ENCODE peak calls at places on chromosome 10, in four cellular contexts. T, C, A and W are unnamed samples.

GRCh38 chr10:22599048-22599561 is 115.3 kb downstream of the PIP4K2A start:
- DNase-seq in T (no peak), C (no peak), A (peak; percentile 16), W (no peak)

GRCh38 chr10:132881186-132881920 is 61.0 kb downstream of the CFAP46 start:
- DNase-seq in T (no peak), C (no peak), A (no peak), W (peak; percentile 5)

GRCh38 chr10:19676063-19676462 is 140.2 kb upstream of the PLXDC2 start:
- DNase-seq in T (no peak), C (no peak), A (no peak), W (no peak)

GRCh38 chr10:77970869-77971803 is 44.6 kb upstream of the DLG5 start:
- DNase-seq in T (peak; percentile 49), C (peak; percentile 92), A (peak; percentile 90), W (no peak)

GRCh38 chr10:104441601-104442000 is 88.0 kb downstream of the CFAP58 start:
- DNase-seq in T (peak; percentile 8), C (no peak), A (no peak), W (no peak)

GRCh38 chr10:80281784-80282505 is 7.5 kb downstream of the MAT1A start:
- DNase-seq in T (no peak), C (peak; percentile 82), A (peak; percentile 3), W (no peak)

GRCh38 chr10:34109952-34110702 is 705.0 kb downstream of the PARD3 start:
- DNase-seq in T (peak; percentile 40), C (no peak), A (no peak), W (no peak)

GRCh38 chr10:128087884-128088695 is 38.1 kb downstream of the MKI67 start:
- DNase-seq in T (peak; percentile 24), C (peak; percentile 18), A (no peak), W (peak; percentile 38)

GRCh38 chr10:6049031-6049400 is 13.2 kb downstream of the IL2RA start:
- DNase-seq in T (no peak), C (no peak), A (no peak), W (no peak)

GRCh38 chr10:65313406-65313805 is 1612.4 kb upstream of the LRRTM3 start:
- DNase-seq in T (no peak), C (no peak), A (no peak), W (no peak)

GRCh38 chr10:125538947-125539649 is 143.9 kb downstream of the TEX36 start:
- DNase-seq in T (peak; percentile 10), C (no peak), A (no peak), W (no peak)

GRCh38 chr10:12975906-12976305 is 25.6 kb downstream of the CCDC3 start:
- DNase-seq in T (no peak), C (no peak), A (no peak), W (no peak)

GRCh38 chr10:50310560-50311174 is 59.4 kb upstream of the ASAH2 start:
- DNase-seq in T (peak; percentile 57), C (peak; percentile 17), A (peak; percentile 74), W (peak; percentile 76)

GRCh38 chr10:47378606-47379444 is 5.3 kb downstream of the ZNF488 start:
- DNase-seq in T (no peak), C (no peak), A (no peak), W (no peak)

GRCh38 chr10:76251773-76252617 is 820.6 kb downstream of the LRMDA start:
- DNase-seq in T (no peak), C (no peak), A (no peak), W (no peak)

GRCh38 chr10:80070068-80070467 is 8.4 kb upstream of the TMEM254 start:
- DNase-seq in T (no peak), C (no peak), A (no peak), W (no peak)

GRCh38 chr10:46079831-46080585 is 33.9 kb upstream of the MSMB start:
- DNase-seq in T (no peak), C (no peak), A (no peak), W (no peak)

GRCh38 chr10:132526676-132527075 is 10.9 kb upstream of the INPP5A start:
- DNase-seq in T (no peak), C (no peak), A (no peak), W (peak; percentile 3)

GRCh38 chr10:67077376-67077775 is 151.5 kb downstream of the LRRTM3 start:
- DNase-seq in T (no peak), C (no peak), A (no peak), W (no peak)

GRCh38 chr10:29273478-29273877 is 15.4 kb upstream of the LYZL1 start:
- DNase-seq in T (no peak), C (no peak), A (no peak), W (no peak)

GRCh38 chr10:70296406-70296899 is 12.6 kb upstream of the NPFFR1 start:
- DNase-seq in T (peak; percentile 45), C (no peak), A (peak; percentile 82), W (no peak)

GRCh38 chr10:96910488-96911395 is 78.6 kb downstream of the LCOR start:
- DNase-seq in T (peak; percentile 52), C (peak; percentile 28), A (peak; percentile 39), W (no peak)

GRCh38 chr10:95485445-95485844 is 75.7 kb downstream of the SORBS1 start:
- DNase-seq in T (no peak), C (peak; percentile 24), A (no peak), W (no peak)

GRCh38 chr10:76916536-76916935 is 721.1 kb downstream of the KCNMA1 start:
- DNase-seq in T (no peak), C (no peak), A (no peak), W (no peak)

GRCh38 chr10:50972591-50972990 is 87.2 kb upstream of the A1CF start:
- DNase-seq in T (no peak), C (peak; percentile 54), A (no peak), W (no peak)

GRCh38 chr10:77713506-77714280 is 76.1 kb upstream of the KCNMA1 start:
- DNase-seq in T (no peak), C (no peak), A (no peak), W (no peak)

GRCh38 chr10:95245425-95246055 is 45.3 kb downstream of the PDLIM1 start:
- DNase-seq in T (no peak), C (no peak), A (no peak), W (no peak)

GRCh38 chr10:4034907-4035581 is 250.0 kb upstream of the KLF6 start:
- DNase-seq in T (no peak), C (no peak), A (no peak), W (no peak)

GRCh38 chr10:109968954-109969644 is 38.7 kb upstream of the ADD3 start:
- DNase-seq in T (no peak), C (no peak), A (no peak), W (no peak)

GRCh38 chr10:98910048-98910447 is 325.6 kb downstream of the HPSE2 start:
- DNase-seq in T (no peak), C (no peak), A (peak; percentile 82), W (no peak)

GRCh38 chr10:36779238-36779846 is 346.1 kb upstream of the ANKRD30A start:
- DNase-seq in T (peak; percentile 70), C (peak; percentile 30), A (peak; percentile 8), W (peak; percentile 24)

GRCh38 chr10:36771725-36772124 is 353.7 kb upstream of the ANKRD30A start:
- DNase-seq in T (no peak), C (no peak), A (no peak), W (no peak)

GRCh38 chr10:36778600-36778999 is 346.8 kb upstream of the ANKRD30A start:
- DNase-seq in T (no peak), C (no peak), A (no peak), W (no peak)

DNA sequence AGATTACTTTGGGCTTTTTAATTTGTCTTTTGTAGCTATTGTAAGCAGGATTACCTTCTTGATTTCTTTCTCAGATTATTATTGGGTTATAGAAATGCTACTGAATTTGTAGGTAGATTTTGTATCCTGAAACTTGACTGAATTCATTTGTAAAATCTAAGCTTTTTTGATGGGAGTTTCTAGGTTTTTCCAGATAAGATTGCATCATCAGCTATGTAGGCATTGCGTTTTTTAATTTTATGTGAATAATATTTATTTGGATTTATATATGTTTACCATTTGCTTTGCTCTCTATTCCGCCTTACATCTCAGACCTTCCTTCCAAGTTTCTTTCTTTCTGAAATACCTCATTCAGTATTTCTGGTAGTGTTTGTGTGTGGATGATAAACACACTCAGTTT is 351.7 kb upstream of the ANKRD30A start:
- DNase-seq in T (no peak), C (no peak), A (no peak), W (no peak)
- TF ChIP-seq NR3C1 in T (no peak), C (no peak), A (no peak), W (no peak)

GRCh38 chr10:49300140-49300974 is 1.4 kb downstream of the C10orf71 start:
- DNase-seq in T (no peak), C (no peak), A (peak; percentile 94), W (no peak)

GRCh38 chr10:49298666-49298989 is 342 bp upstream of the C10orf71 start:
- DNase-seq in T (no peak), C (no peak), A (peak; percentile 52), W (no peak)

GRCh38 chr10:49297818-49298665 is 928 bp upstream of the C10orf71 start:
- DNase-seq in T (no peak), C (no peak), A (peak; percentile 51), W (no peak)

GRCh38 chr10:49299816-49300139 is 808 bp downstream of the C10orf71 start:
- DNase-seq in T (no peak), C (no peak), A (peak; percentile 53), W (no peak)

DNA sequence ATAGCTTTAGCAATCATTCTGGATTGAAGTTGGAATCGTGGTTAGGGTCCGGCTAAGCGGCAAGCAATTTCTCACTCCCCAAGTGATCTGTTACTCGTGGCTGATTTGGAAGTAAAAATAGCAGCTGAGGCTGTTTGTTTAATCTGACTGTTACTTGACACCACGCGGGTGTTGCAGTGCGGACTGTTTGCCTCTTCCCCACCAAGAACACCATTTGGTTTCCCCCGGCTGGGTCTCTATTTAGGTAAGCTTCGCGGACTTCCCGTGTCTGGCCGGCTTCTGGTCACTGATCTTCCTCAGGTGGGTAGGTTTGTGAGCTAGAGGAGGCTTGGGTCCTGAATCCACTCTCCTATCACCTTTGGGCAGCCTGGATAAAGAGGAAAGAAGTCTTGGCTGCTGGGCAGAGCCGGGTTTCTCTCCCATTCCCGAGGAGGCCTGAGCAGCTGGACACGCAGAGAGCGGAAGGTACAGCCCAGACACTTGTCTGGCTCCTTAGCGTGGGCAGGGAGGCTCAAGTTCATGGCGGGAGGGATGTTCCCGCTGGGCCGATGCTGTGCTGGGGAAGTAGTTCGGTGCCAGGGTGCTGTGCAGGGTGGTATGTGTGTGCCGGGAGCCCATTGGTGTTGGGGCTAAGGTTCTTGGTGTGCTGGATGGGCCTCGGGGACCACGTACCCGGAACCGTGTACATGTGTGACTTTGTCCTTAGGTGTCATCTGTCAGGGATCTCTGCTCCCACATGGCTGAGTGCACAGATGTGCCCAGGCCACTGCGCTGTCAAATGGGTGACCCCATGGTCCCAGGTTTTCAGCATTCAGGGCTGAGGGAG is at the start of gene C10orf71:
- DNase-seq in T (no peak), C (no peak), A (peak; percentile 67), W (no peak)
- TF ChIP-seq NR3C1 in T (no peak), C (no peak), A (no peak), W (no peak)

DNA sequence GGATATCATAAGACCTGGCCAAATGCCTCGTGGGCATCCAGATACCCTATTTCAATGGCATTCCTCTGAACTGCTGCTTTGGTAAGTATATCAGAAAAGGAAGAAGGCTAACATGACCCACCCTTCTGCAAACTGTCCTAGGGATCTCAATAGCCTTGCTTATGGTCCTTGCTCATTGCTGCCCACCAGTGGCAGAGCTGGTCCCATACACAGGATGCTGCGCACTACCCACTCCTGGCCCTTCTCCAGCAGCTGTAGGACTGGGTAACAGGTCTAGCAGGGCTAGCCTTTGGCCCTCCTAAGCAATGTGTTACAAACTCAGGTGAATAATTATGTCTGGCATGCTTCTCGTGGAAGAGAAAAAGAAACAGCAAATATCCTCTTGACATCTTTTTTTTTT is 72.5 kb downstream of the C10orf90 start:
- DNase-seq in T (peak; percentile 49), C (peak; percentile 32), A (peak; percentile 18), W (peak; percentile 76)
- TF ChIP-seq NR3C1 in T (no peak), C (no peak), A (no peak), W (no peak)

GRCh38 chr10:117391436-117392205 is 16.4 kb upstream of the PDZD8 start:
- DNase-seq in T (no peak), C (peak; percentile 68), A (no peak), W (no peak)

GRCh38 chr10:117382831-117383230 is 7.6 kb upstream of the PDZD8 start:
- DNase-seq in T (no peak), C (no peak), A (no peak), W (no peak)

GRCh38 chr10:117386805-117387204 is 11.6 kb upstream of the PDZD8 start:
- DNase-seq in T (no peak), C (no peak), A (peak; percentile 17), W (no peak)
- TF ChIP-seq NR3C1 in T (no peak), C (no peak), A (no peak), W (no peak)